ENCODE peak calls at places on chromosomes 13 and 19, in five cellular contexts. K is PC-3, E is mammary epithelial cell, L is tibial nerve, S is ovary. H is an unnamed sample. For H3K4me1 and H3K9me3, the result is how much of the 10 kb centered on the place peaks cover.

GRCh38 chr19:2509096-2509495 is 33.2 kb downstream of the GADD45B start:
- DNase-seq in E (no peak), S (no peak), K (no peak), L (no peak), H (no peak)

GRCh38 chr13:67048793-67049150 is 181.4 kb downstream of the PCDH9 start:
- DNase-seq in L (no peak), E (no peak), S (no peak), K (no peak), H (no peak)

GRCh38 chr13:63110431-63110830 is 1694.8 kb upstream of the PCDH20 start:
- DNase-seq in L (no peak), S (no peak), E (no peak), K (no peak), H (no peak)

GRCh38 chr19:45641274-45642105 is 2.3 kb upstream of the EML2 start:
- DNase-seq in E (peak), S (peak), K (peak), L (peak), H (peak)

GRCh38 chr13:23289917-23290357 is 109.2 kb downstream of the SGCG start:
- DNase-seq in K (peak), S (no peak), L (no peak), E (peak), H (peak)

GRCh38 chr19:13978306-13978705 is 26.0 kb downstream of the DCAF15 start:
- DNase-seq in E (no peak), K (no peak), L (peak), S (peak), H (no peak)

GRCh38 chr13:74174810-74175209 is 40.6 kb upstream of the KLF12 start:
- DNase-seq in L (no peak), S (no peak), K (peak), E (peak), H (no peak)

GRCh38 chr13:111114362-111115050 is 604 bp upstream of the ARHGEF7 start:
- DNase-seq in S (peak), E (peak), L (no peak), K (no peak), H (no peak)

GRCh38 chr19:14561832-14562351 is 10.0 kb downstream of the NDUFB7 start:
- DNase-seq in S (peak), K (no peak), E (peak), L (no peak), H (no peak)

GRCh38 chr19:4206818-4207484 is 22.4 kb upstream of the EBI3 start:
- DNase-seq in S (no peak), K (no peak), L (no peak), E (no peak), H (no peak)

GRCh38 chr19:12092065-12092867 is 27.7 kb downstream of the ZNF844 start:
- DNase-seq in K (peak), E (peak), L (peak), S (peak), H (peak)

GRCh38 chr19:38838208-38838985 is 6.8 kb upstream of the ECH1 start:
- DNase-seq in L (no peak), K (peak), E (peak), S (no peak), H (peak)

GRCh38 chr13:28527629-28528028 is 32.7 kb upstream of the FLT1 start:
- DNase-seq in S (no peak), E (no peak), L (no peak), K (no peak), H (no peak)

GRCh38 chr13:41565221-41565620 is 107.9 kb downstream of the RGCC start:
- DNase-seq in L (no peak), K (no peak), S (no peak), E (no peak), H (no peak)

GRCh38 chr13:89287381-89287780 is 1616.2 kb downstream of the SLITRK5 start:
- DNase-seq in L (no peak), K (no peak), E (no peak), S (no peak), H (no peak)

GRCh38 chr13:42181381-42181953 is 90.5 kb upstream of the AKAP11 start:
- DNase-seq in E (no peak), K (no peak), L (no peak), S (no peak), H (no peak)

GRCh38 chr13:99859178-99860177 is 112.1 kb downstream of the ZIC5 start:
- DNase-seq in S (no peak), K (no peak), L (no peak), E (no peak), H (no peak)

GRCh38 chr19:11659612-11660011 is 62.3 kb downstream of the ZNF627 start:
- DNase-seq in S (no peak), E (peak), L (no peak), K (peak), H (no peak)

GRCh38 chr13:113456116-113456702 is 2.9 kb upstream of the ADPRHL1 start:
- DNase-seq in L (no peak), K (no peak), S (no peak), E (no peak), H (no peak)

GRCh38 chr13:48817166-48817802 is 158.4 kb upstream of the FNDC3A start:
- DNase-seq in K (no peak), S (no peak), L (no peak), E (no peak), H (no peak)

GRCh38 chr19:1269478-1270167 is 491 bp downstream of the CIRBP start:
- DNase-seq in L (peak), K (peak), E (peak), S (peak), H (no peak)

GRCh38 chr13:64925284-64925683 is 2304.9 kb downstream of the PCDH9 start:
- DNase-seq in K (peak), L (no peak), E (no peak), S (no peak), H (no peak)

GRCh38 chr13:36764957-36765356 is 54.1 kb upstream of the RFXAP start:
- DNase-seq in L (no peak), E (no peak), S (no peak), K (no peak), H (no peak)

GRCh38 chr13:108276060-108276459 is 6.5 kb downstream of the TNFSF13B start:
- DNase-seq in L (no peak), K (no peak), S (peak), E (no peak), H (no peak)

GRCh38 chr19:47433121-47433520 is 13.8 kb upstream of the MEIS3 start:
- DNase-seq in S (no peak), L (no peak), K (no peak), E (no peak), H (no peak)

GRCh38 chr19:47430041-47430802 is 10.9 kb upstream of the MEIS3 start:
- DNase-seq in L (peak), K (no peak), E (no peak), S (no peak), H (no peak)

GRCh38 chr19:47434088-47434487 is 14.8 kb upstream of the MEIS3 start:
- DNase-seq in E (no peak), K (no peak), S (no peak), L (no peak), H (no peak)

GRCh38 chr19:47432091-47432490 is 12.8 kb upstream of the MEIS3 start:
- DNase-seq in S (no peak), L (no peak), K (no peak), E (no peak), H (no peak)

DNA sequence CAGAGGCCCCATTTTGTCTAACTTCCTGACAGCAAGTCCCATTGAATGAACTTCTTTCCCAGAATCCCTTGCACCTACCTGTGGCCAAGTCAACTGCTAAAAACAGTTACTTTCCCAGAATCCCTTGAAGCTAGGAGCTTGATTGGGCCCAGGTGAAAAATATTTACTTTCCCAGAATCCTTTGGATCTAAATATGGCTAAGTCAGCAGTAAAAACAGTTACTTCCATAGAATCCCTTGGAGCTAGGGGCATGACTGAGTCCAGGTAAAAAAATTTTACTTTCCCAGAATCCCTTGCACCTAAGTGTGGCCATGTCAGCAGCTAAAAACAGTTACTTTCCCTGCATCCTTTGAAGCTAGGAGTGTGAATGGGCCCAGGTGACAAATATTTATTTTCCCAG is 13.2 kb upstream of the MEIS3 start:
- DNase-seq in L (no peak), K (no peak), S (no peak), E (no peak), H (no peak)
- H3K4me1 ChIP-seq in L (under half), K (under half), S (under half), E (under half), H (under half)

GRCh38 chr19:52959613-52960295 is 2.9 kb downstream of the ZNF816 start:
- DNase-seq in K (peak), E (peak), S (no peak), L (no peak), H (no peak)

GRCh38 chr19:52961981-52962380 is 700 bp downstream of the ZNF816 start:
- DNase-seq in L (no peak), S (no peak), E (peak), K (peak), H (no peak)

GRCh38 chr19:52957591-52957990 is 5.1 kb downstream of the ZNF816 start:
- DNase-seq in K (no peak), L (no peak), E (peak), S (no peak), H (no peak)

GRCh38 chr19:52962394-52963228 is at the start of gene ZNF816:
- DNase-seq in E (peak), L (peak), S (peak), K (peak), H (peak)

DNA sequence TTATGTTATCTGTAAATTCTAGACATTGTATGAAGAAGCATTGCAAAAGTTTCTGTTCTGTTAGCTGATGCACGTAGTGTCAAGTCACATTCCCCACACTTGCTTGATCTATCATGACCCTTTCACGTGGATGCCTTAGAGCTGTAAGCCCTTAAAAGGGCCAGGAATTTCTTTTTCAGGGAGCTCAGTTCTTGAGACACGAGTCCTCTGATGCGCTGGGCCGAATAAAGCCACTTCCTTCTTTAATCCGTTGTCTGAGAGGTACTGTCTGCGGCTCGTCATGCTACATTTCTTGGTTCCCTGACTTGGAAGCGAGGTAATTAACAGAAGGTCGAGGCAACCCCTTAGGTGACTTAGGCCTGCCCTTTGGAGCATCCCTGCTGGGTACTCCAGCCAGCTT is 5.8 kb downstream of the ZNF816 start:
- DNase-seq in E (no peak), K (no peak), L (no peak), S (no peak), H (no peak)
- H3K9me3 ChIP-seq in E (under half), K (under half), L (under half), S (under half), H (under half)

DNA sequence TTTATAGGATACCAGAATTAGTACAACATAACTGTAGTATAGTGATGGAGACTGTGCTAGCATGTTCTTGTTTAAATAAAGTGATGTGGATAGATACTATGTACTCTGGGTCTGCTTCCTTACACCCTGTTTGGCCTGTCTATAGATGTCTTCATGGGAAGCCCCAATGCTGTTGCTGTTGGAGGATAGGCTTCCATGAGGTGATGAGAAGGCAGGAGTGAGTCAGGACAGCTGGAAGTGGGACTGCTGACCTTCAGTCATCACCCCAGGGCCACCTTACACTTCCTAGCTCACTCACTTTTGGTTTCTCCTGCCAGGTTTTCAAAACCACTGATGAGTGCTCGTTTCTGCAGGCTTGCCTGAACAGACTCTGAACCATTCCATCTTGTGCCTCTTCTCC is 4.2 kb downstream of the KCTD4 start:
- DNase-seq in L (no peak), K (peak), S (no peak), E (peak), H (peak)
- H3K4me1 ChIP-seq in L (under half), K (under half), S (under half), E (half or more), H (under half)

DNA sequence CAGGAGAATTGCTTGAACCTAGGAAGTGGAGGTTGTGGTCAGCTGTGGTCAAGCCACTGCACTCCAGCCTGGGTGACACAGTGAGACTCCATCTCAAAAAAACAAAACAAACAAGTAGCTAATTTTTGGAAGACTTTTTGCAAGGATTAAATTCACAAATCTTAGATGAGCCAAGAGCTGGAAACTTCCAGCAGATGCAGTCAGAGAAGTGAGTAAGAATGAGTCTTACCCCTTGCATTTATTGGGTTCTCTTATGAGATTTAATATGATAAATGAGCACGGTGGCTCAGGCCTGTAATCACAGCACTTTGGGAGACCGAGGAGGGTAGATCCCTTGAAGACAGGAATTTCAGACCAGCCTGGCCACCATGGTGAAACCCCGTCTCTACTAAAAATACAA is 44.9 kb upstream of the NBEA start:
- DNase-seq in E (no peak), L (no peak), S (no peak), K (peak), H (no peak)
- H3K9me3 ChIP-seq in E (under half), L (under half), S (under half), K (under half), H (under half)

H was measured in keratinocyte.